ENCODE peak calls at places on chromosomes 5 and 9, in nine cellular contexts. V is body of pancreas; O is naive thymus-derived CD4-positive, alpha-beta T cell; P is stomach; F is breast epithelium; R is psoas muscle; U is aorta; E is colonic mucosa; I is cardiac muscle cell. C is an unnamed sample. For H3K4me1 and H3K27me3, the result is how much of the 10 kb centered on the place peaks cover.

GRCh38 chr5:179211631-179212030 is 133.6 kb downstream of the ADAMTS2 start:
- DNase-seq in V (no peak), O (no peak), P (no peak), F (no peak), R (no peak), U (no peak), E (no peak), I (no peak), C (no peak)

GRCh38 chr5:131296213-131296672 is 32.4 kb downstream of the CDC42SE2 start:
- DNase-seq in V (no peak), O (no peak), P (no peak), F (no peak), R (no peak), U (no peak), E (no peak), I (no peak), C (no peak)

GRCh38 chr5:9395736-9396135 is 150.1 kb downstream of the SEMA5A start:
- DNase-seq in V (no peak), O (no peak), P (no peak), F (no peak), R (no peak), U (no peak), E (no peak), I (no peak), C (no peak)

GRCh38 chr5:75729321-75729720 is 12.1 kb upstream of the POC5 start:
- DNase-seq in V (peak), O (no peak), P (no peak), F (no peak), R (no peak), U (no peak), E (peak), I (peak), C (no peak)

GRCh38 chr9:119349548-119349947 is 19.7 kb downstream of the BRINP1 start:
- DNase-seq in V (no peak), O (no peak), P (no peak), F (no peak), R (no peak), U (no peak), E (no peak), I (no peak), C (no peak)

GRCh38 chr5:165616550-165617430 is 2111.4 kb downstream of the MAT2B start:
- DNase-seq in V (no peak), O (no peak), P (no peak), F (no peak), R (no peak), U (no peak), E (no peak), I (peak), C (no peak)

GRCh38 chr9:83707518-83707767 is 315 bp downstream of the UBQLN1 start:
- DNase-seq in V (no peak), O (no peak), P (peak), F (no peak), R (peak), U (peak), E (no peak), I (no peak), C (no peak)

GRCh38 chr5:39352170-39352569 is 12.1 kb downstream of the C9 start:
- DNase-seq in V (no peak), O (no peak), P (no peak), F (no peak), R (no peak), U (no peak), E (no peak), I (no peak), C (no peak)

GRCh38 chr9:99011161-99011709 is 67.5 kb downstream of the COL15A1 start:
- DNase-seq in V (no peak), O (no peak), P (no peak), F (no peak), R (no peak), U (no peak), E (no peak), I (peak), C (no peak)

GRCh38 chr5:111641533-111642230 is 115.3 kb downstream of the NREP start:
- DNase-seq in V (no peak), O (no peak), P (no peak), F (no peak), R (no peak), U (no peak), E (no peak), I (peak), C (no peak)

GRCh38 chr9:15513335-15513734 is 2.6 kb upstream of the PSIP1 start:
- DNase-seq in V (no peak), O (no peak), P (no peak), F (no peak), R (no peak), U (no peak), E (no peak), I (peak), C (no peak)

GRCh38 chr9:15837079-15837679 is 284.3 kb downstream of the CCDC171 start:
- DNase-seq in V (peak), O (no peak), P (no peak), F (no peak), R (no peak), U (no peak), E (peak), I (peak), C (no peak)

GRCh38 chr9:111728617-111729366 is 65.9 kb downstream of the SHOC1 start:
- DNase-seq in V (no peak), O (no peak), P (no peak), F (no peak), R (no peak), U (no peak), E (no peak), I (peak), C (no peak)

GRCh38 chr5:122770479-122770878 is 4.4 kb upstream of the SNX2 start:
- DNase-seq in V (no peak), O (no peak), P (no peak), F (no peak), R (no peak), U (no peak), E (no peak), I (peak), C (no peak)

GRCh38 chr9:19551124-19551929 is 142.5 kb downstream of the ACER2 start:
- DNase-seq in V (no peak), O (no peak), P (no peak), F (no peak), R (no peak), U (no peak), E (no peak), I (no peak), C (no peak)

GRCh38 chr9:81193362-81194339 is 495.7 kb downstream of the TLE1 start:
- DNase-seq in V (no peak), O (no peak), P (no peak), F (no peak), R (no peak), U (no peak), E (no peak), I (no peak), C (no peak)

GRCh38 chr9:87213948-87214347 is 266.6 kb upstream of the GAS1 start:
- DNase-seq in V (no peak), O (no peak), P (no peak), F (no peak), R (no peak), U (no peak), E (no peak), I (no peak), C (no peak)

GRCh38 chr5:145800181-145800580 is 35.0 kb downstream of the PRELID2 start:
- DNase-seq in V (no peak), O (no peak), P (no peak), F (no peak), R (no peak), U (no peak), E (no peak), I (no peak), C (no peak)

GRCh38 chr5:490116-491094 is 33.8 kb downstream of the SLC9A3 start:
- DNase-seq in V (no peak), O (no peak), P (no peak), F (no peak), R (no peak), U (no peak), E (no peak), I (no peak), C (no peak)

GRCh38 chr5:73826761-73827450 is 200.9 kb downstream of the ARHGEF28 start:
- DNase-seq in V (no peak), O (no peak), P (no peak), F (peak), R (no peak), U (no peak), E (no peak), I (peak), C (no peak)

GRCh38 chr9:86700601-86701000 is 246.7 kb downstream of the GAS1 start:
- DNase-seq in V (peak), O (no peak), P (peak), F (peak), R (peak), U (peak), E (no peak), I (peak), C (peak)

GRCh38 chr5:149049371-149049781 is 13.5 kb downstream of the SH3TC2 start:
- DNase-seq in V (no peak), O (no peak), P (no peak), F (no peak), R (no peak), U (no peak), E (no peak), I (no peak), C (no peak)

GRCh38 chr9:130023147-130023787 is 19.7 kb downstream of the FNBP1 start:
- DNase-seq in V (no peak), O (no peak), P (no peak), F (no peak), R (no peak), U (no peak), E (no peak), I (no peak), C (no peak)

GRCh38 chr5:39843767-39844166 is 419.0 kb upstream of the DAB2 start:
- DNase-seq in V (no peak), O (no peak), P (no peak), F (no peak), R (no peak), U (no peak), E (no peak), I (no peak), C (no peak)

GRCh38 chr5:88029011-88029410 is 239.6 kb downstream of the TMEM161B start:
- DNase-seq in V (no peak), O (no peak), P (no peak), F (no peak), R (no peak), U (no peak), E (no peak), I (no peak), C (no peak)

GRCh38 chr9:110016340-110016739 is 191.6 kb downstream of the C9orf152 start:
- DNase-seq in V (no peak), O (no peak), P (no peak), F (no peak), R (no peak), U (no peak), E (no peak), I (peak), C (no peak)

GRCh38 chr9:128727626-128728248 is 3.8 kb upstream of the ZDHHC12 start:
- DNase-seq in V (no peak), O (no peak), P (no peak), F (no peak), R (no peak), U (no peak), E (no peak), I (no peak), C (no peak)

GRCh38 chr9:128729302-128729701 is 5.4 kb upstream of the ZDHHC12 start:
- DNase-seq in V (no peak), O (no peak), P (no peak), F (no peak), R (no peak), U (no peak), E (no peak), I (no peak), C (no peak)

GRCh38 chr9:128729766-128730517 is 6.0 kb upstream of the ZDHHC12 start:
- DNase-seq in V (no peak), O (no peak), P (no peak), F (no peak), R (no peak), U (no peak), E (no peak), I (no peak), C (no peak)

GRCh38 chr9:128731093-128731492 is 7.2 kb upstream of the ZDHHC12 start:
- DNase-seq in V (no peak), O (no peak), P (no peak), F (no peak), R (no peak), U (no peak), E (no peak), I (no peak), C (no peak)

DNA sequence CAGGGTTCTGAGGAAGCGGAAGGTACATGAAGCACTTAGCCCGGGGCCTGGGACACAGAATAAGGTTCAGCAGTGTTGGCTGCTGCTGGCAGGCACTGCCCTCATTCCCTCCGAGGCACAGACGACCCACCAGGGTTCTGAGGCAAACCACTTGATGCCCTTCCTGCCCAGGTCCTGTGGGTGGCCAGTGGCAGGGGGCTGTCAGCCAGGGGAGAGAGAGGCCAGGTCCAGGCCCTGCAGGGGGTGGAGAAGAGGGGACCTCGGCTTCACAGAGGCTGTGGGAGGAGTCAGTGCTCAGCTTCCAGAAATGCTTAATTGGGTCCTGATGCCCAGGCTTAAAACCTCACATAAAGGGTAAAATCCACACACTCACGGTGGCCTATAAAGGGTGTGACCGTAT is 4.4 kb upstream of the ZDHHC12 start:
- DNase-seq in V (no peak), O (no peak), P (no peak), F (no peak), R (no peak), U (no peak), E (no peak), I (no peak), C (no peak)
- H3K4me1 ChIP-seq in V (under half), O (under half), P (under half), F (under half), R (under half), U (under half), E (under half), I (under half), C (under half)

DNA sequence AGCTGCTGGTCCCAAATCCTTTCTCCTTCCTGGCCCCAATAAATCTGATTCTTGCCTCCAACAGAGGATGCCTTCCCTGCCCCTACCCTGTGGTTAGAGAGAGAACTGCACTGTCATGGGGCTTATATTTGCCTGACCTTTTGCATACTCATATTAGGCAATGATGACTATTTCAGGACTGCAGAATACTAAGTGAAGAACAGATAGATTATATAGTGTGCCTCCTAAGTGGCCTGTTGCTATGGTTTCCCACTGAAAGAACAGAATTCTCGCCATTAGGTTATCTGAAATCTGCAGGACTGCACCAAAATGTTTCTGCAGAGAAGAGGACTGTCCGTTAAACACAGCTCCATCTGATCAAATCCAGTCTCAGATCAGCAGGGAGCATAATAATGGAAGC is 87.3 kb upstream of the CCNG1 start:
- DNase-seq in V (no peak), O (no peak), P (no peak), F (no peak), R (no peak), U (no peak), E (no peak), I (peak), C (no peak)
- H3K4me3 ChIP-seq in V (no peak), O (no peak), P (no peak), F (no peak), R (no peak), U (no peak), E (no peak), I (no peak), C (no peak)

GRCh38 chr9:90637626-90638025 is 5.0 kb downstream of the DIRAS2 start:
- DNase-seq in V (no peak), O (no peak), P (no peak), F (no peak), R (no peak), U (no peak), E (no peak), I (no peak), C (no peak)

GRCh38 chr9:90645721-90646120 is 3.1 kb upstream of the DIRAS2 start:
- DNase-seq in V (no peak), O (no peak), P (no peak), F (no peak), R (no peak), U (no peak), E (no peak), I (no peak), C (no peak)

GRCh38 chr9:90642570-90643539 is at the start of gene DIRAS2:
- DNase-seq in V (peak), O (no peak), P (peak), F (peak), R (peak), U (no peak), E (peak), I (peak), C (peak)

GRCh38 chr9:90641090-90641489 is 1.5 kb downstream of the DIRAS2 start:
- DNase-seq in V (no peak), O (no peak), P (no peak), F (no peak), R (no peak), U (no peak), E (no peak), I (no peak), C (no peak)

GRCh38 chr9:90641868-90642558 is 611 bp downstream of the DIRAS2 start:
- DNase-seq in V (no peak), O (no peak), P (no peak), F (no peak), R (no peak), U (no peak), E (no peak), I (no peak), C (no peak)
- H3K27me3 ChIP-seq in V (under half), O (under half), P (under half), F (under half), R (under half), U (under half), E (under half), I (half or more), C (half or more)

GRCh38 chr9:92414566-92414965 is 9.7 kb downstream of the OMD start:
- DNase-seq in V (no peak), O (no peak), P (no peak), F (no peak), R (no peak), U (no peak), E (no peak), I (no peak), C (no peak)
- H3K4me1 ChIP-seq in V (under half), O (under half), P (under half), F (under half), R (under half), U (under half), E (under half), I (under half), C (under half)

DNA sequence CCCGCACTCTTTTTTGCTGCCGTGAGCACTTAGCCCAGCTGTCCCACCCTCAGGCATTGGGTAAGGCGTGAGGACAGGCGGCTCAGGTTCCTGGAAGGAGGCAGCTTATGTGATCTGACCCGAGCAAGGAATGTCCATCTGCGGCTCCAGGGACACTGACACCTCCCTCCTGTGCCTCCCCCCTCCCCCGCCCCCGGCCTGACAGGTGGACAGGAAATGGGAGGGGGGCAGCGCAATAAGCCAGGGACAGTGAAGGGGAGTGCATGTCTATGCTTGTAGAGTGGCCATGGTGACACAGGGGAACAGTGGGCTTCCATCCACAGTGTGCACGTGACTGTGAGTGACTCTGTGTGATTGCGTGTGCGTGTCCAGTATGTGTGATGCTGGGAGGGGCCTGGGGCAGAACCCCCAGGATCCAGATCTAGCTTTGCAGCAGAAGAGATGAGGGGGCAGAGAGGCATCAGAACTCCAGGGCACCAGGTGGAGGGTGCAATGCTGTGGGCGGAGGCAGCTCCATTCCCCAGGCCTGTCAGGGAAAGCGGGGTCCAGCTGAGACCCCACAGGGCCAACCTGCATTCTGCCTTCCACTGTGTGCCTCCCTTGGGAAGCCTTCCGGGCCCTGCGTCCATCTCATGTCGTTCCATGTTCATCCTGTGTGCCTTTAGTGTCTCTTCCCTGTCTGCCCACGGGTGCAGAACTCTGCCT is 30.5 kb downstream of the CNTFR start:
- DNase-seq in V (no peak), O (no peak), P (no peak), F (no peak), R (peak), U (peak), E (no peak), I (no peak), C (no peak)
- H3K4me3 ChIP-seq in V (no peak), O (no peak), P (no peak), F (peak), R (peak), U (no peak), E (no peak), I (no peak), C (peak)

GRCh38 chr5:140568664-140569063 is 4.0 kb downstream of the SLC35A4 start:
- DNase-seq in V (no peak), O (no peak), P (no peak), F (no peak), R (no peak), U (no peak), E (no peak), I (no peak), C (no peak)

GRCh38 chr5:140570488-140570887 is 5.9 kb downstream of the SLC35A4 start:
- DNase-seq in V (no peak), O (no peak), P (no peak), F (no peak), R (no peak), U (no peak), E (no peak), I (no peak), C (no peak)

GRCh38 chr5:140569197-140569596 is 4.6 kb downstream of the SLC35A4 start:
- DNase-seq in V (no peak), O (no peak), P (no peak), F (no peak), R (peak), U (no peak), E (no peak), I (no peak), C (no peak)

GRCh38 chr5:140570058-140570457 is 5.4 kb downstream of the SLC35A4 start:
- DNase-seq in V (no peak), O (no peak), P (no peak), F (no peak), R (peak), U (no peak), E (no peak), I (no peak), C (no peak)

DNA sequence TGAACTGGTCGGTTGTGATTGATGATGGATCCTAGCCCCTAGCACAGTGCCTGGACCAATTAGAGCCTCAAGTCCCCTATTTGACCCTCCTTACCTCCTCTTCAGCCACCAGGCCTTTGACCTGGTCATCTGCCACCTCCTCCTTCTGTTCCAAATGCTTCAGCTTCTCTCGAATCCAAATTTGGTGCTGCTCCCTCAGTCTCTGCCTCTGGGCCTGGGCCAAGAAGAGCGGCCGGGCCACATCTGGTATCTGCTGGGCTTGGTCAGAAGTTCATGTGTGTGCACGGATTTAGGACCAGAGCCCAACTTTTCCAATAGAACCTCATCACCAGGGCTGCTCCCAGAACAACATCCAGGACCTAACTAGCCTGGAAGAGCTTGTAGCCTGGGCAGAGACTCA is 6.5 kb downstream of the SLC35A4 start:
- DNase-seq in V (no peak), O (no peak), P (no peak), F (no peak), R (peak), U (no peak), E (no peak), I (no peak), C (peak)
- H3K27me3 ChIP-seq in V (under half), O (under half), P (under half), F (under half), R (under half), U (under half), E (under half), I (under half), C (under half)

GRCh38 chr5:30540150-30540549 is 653.3 kb upstream of the CDH6 start:
- DNase-seq in V (no peak), O (no peak), P (no peak), F (no peak), R (no peak), U (no peak), E (no peak), I (no peak), C (no peak)

GRCh38 chr5:30539004-30539634 is 654.4 kb upstream of the CDH6 start:
- DNase-seq in V (no peak), O (no peak), P (no peak), F (no peak), R (peak), U (peak), E (no peak), I (peak), C (peak)
- H3K4me1 ChIP-seq in V (under half), O (under half), P (under half), F (under half), R (under half), U (under half), E (under half), I (under half), C (under half)

GRCh38 chr5:140363631-140364471 is 3.9 kb downstream of the SLC4A9 start:
- DNase-seq in V (no peak), O (no peak), P (no peak), F (no peak), R (peak), U (no peak), E (no peak), I (no peak), C (no peak)
- H3K4me3 ChIP-seq in V (no peak), O (peak), P (peak), F (peak), R (peak), U (no peak), E (no peak), I (peak), C (peak)

GRCh38 chr9:135136991-135137390 is 49.5 kb downstream of the OLFM1 start:
- DNase-seq in V (no peak), O (no peak), P (no peak), F (no peak), R (no peak), U (no peak), E (no peak), I (no peak), C (no peak)
- H3K27me3 ChIP-seq in V (under half), O (under half), P (under half), F (under half), R (under half), U (under half), E (under half), I (under half), C (half or more)